ENCODE peak calls at places on chromosome 1, in four cellular contexts. O is NT2/D1, M is GM23248, G is aorta. W is an unnamed sample. For H3K4me1, the result is how much of the 10 kb centered on the place peaks cover.

GRCh38 chr1:3024588-3024987 is 3.3 kb downstream of the ACTRT2 start:
- DNase-seq in M (no peak), O (no peak), G (no peak), W (no peak)

GRCh38 chr1:12196641-12197482 is 30.1 kb downstream of the TNFRSF1B start:
- DNase-seq in M (no peak), G (peak), O (no peak), W (no peak)

GRCh38 chr1:227374846-227375245 is 56.6 kb upstream of the CDC42BPA start:
- DNase-seq in G (no peak), O (no peak), M (no peak), W (no peak)

GRCh38 chr1:29964718-29965533 is 728.6 kb downstream of the PTPRU start:
- DNase-seq in G (no peak), M (no peak), O (no peak), W (no peak)

GRCh38 chr1:115130786-115131185 is 41.5 kb upstream of the TSPAN2 start:
- DNase-seq in M (no peak), G (no peak), O (no peak), W (no peak)

GRCh38 chr1:61496501-61496900 is 228.4 kb downstream of the TM2D1 start:
- DNase-seq in O (no peak), G (no peak), M (peak), W (no peak)

GRCh38 chr1:12001996-12002493 is 17.3 kb upstream of the MIIP start:
- DNase-seq in M (peak), G (no peak), O (no peak), W (no peak)

GRCh38 chr1:186518822-186519381 is 58.0 kb upstream of the PDC start:
- DNase-seq in O (no peak), G (no peak), M (no peak), W (no peak)

GRCh38 chr1:8408151-8408839 is 90.4 kb downstream of the SLC45A1 start:
- DNase-seq in M (peak), O (no peak), G (peak), W (peak)

GRCh38 chr1:98749152-98749756 is 87.7 kb downstream of the SNX7 start:
- DNase-seq in G (no peak), O (no peak), M (peak), W (no peak)

GRCh38 chr1:100313382-100313781 is 38.9 kb upstream of the CDC14A start:
- DNase-seq in M (no peak), O (no peak), G (no peak), W (no peak)

GRCh38 chr1:192739476-192740184 is 69.2 kb upstream of the RGS2 start:
- DNase-seq in M (no peak), O (no peak), G (no peak), W (no peak)

GRCh38 chr1:98315309-98315708 is 346.2 kb upstream of the SNX7 start:
- DNase-seq in O (no peak), M (peak), G (no peak), W (no peak)

GRCh38 chr1:119782541-119783338 is 14.0 kb upstream of the HMGCS2 start:
- DNase-seq in M (no peak), O (no peak), G (no peak), W (no peak)

GRCh38 chr1:41860214-41860613 is 58.5 kb downstream of the HIVEP3 start:
- DNase-seq in O (no peak), M (no peak), G (no peak), W (no peak)

GRCh38 chr1:8463144-8463927 is 145.4 kb downstream of the SLC45A1 start:
- DNase-seq in M (peak), G (no peak), O (no peak), W (peak)

GRCh38 chr1:170623171-170623570 is 40.8 kb upstream of the PRRX1 start:
- DNase-seq in G (no peak), O (no peak), M (peak), W (no peak)

GRCh38 chr1:10866314-10867091 is 70.1 kb upstream of the CASZ1 start:
- DNase-seq in O (peak), G (peak), M (peak), W (no peak)

DNA sequence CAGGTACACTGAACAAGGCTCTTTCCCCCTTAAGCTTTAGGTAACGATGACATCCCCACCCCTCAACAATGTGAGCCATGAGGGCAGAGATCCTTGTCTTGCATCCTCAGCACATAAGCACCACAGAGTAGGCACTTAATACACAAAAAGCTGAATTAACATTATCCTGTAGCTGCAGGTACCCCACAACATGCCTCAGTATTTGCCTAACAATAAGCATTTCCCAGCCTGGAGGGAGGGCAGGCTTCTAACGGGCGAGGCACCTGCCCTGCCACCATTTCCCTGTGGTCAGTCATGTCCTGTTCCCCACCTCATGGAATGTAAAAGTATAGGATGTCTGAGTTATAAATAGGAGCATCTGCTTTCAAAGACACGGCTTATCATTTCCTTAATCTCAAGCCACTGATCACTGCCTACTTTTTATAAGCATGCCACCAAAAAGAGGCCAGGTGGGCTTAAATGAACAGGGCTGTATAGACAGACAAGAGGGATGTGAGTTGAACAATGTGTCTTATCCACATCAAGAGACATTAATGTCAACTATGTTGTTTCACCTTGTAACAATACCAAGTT is 3.4 kb downstream of the CAPZB start:
- DNase-seq in G (no peak), M (no peak), O (no peak), W (no peak)
- H3K4me1 ChIP-seq in G (under half), M (half or more), O (under half), W (under half)

GRCh38 chr1:89844860-89845259 is 24.0 kb downstream of the LRRC8D start:
- DNase-seq in M (no peak), O (no peak), G (no peak), W (no peak)
- H3K4me1 ChIP-seq in M (under half), O (under half), G (under half), W (under half)

GRCh38 chr1:52996653-52997052 is 65.4 kb upstream of the PODN start:
- DNase-seq in M (peak), G (no peak), O (no peak), W (no peak)
- H3K4me1 ChIP-seq in M (under half), G (under half), O (under half), W (under half)

GRCh38 chr1:6594977-6595740 is 7.5 kb downstream of the KLHL21 start:
- DNase-seq in O (no peak), M (no peak), G (no peak), W (no peak)
- H3K4me1 ChIP-seq in O (under half), M (under half), G (under half), W (under half)

GRCh38 chr1:226001852-226002666 is 2.9 kb upstream of the SDE2 start:
- DNase-seq in G (peak), M (peak), O (no peak), W (no peak)
- H3K4me1 ChIP-seq in G (under half), M (under half), O (under half), W (under half)

GRCh38 chr1:33010946-33011731 is 25.5 kb downstream of the AK2 start:
- DNase-seq in G (no peak), O (no peak), M (peak), W (peak)

GRCh38 chr1:33009561-33009960 is 27.1 kb downstream of the AK2 start:
- DNase-seq in M (no peak), O (no peak), G (no peak), W (no peak)

GRCh38 chr1:33014464-33015170 is 22.1 kb downstream of the AK2 start:
- DNase-seq in O (no peak), M (no peak), G (no peak), W (no peak)

GRCh38 chr1:33013791-33014190 is 22.9 kb downstream of the AK2 start:
- DNase-seq in M (no peak), O (no peak), G (no peak), W (no peak)

GRCh38 chr1:33012165-33012564 is 24.5 kb downstream of the AK2 start:
- DNase-seq in M (no peak), G (no peak), O (no peak), W (no peak)
- H3K4me1 ChIP-seq in M (under half), G (under half), O (under half), W (under half)

GRCh38 chr1:201508809-201509208 is 1.9 kb upstream of the CSRP1 start:
- DNase-seq in G (no peak), O (no peak), M (peak), W (no peak)
- H3K4me1 ChIP-seq in G (under half), O (under half), M (half or more), W (under half)

GRCh38 chr1:206575894-206576737 is 36.1 kb downstream of the EIF2D start:
- DNase-seq in O (no peak), G (no peak), M (peak), W (no peak)
- H3K4me1 ChIP-seq in O (under half), G (under half), M (under half), W (under half)

W was measured in ovary.